ENCODE peak calls at places on chromosomes 16 and 17, in seven cellular contexts. D is H1, U is HepG2, N is K562, M is SK-N-SH, J is HCT116, W is GM12878. Z is an unnamed sample.
A peak's percentile ranks its signal among the peaks of the same experiment; 100 is the strongest.

GRCh38 chr17:17305282-17305801 is 2.2 kb downstream of the NT5M start:
- DNase-seq in D (no peak), J (no peak), M (peak; percentile 73), N (peak; percentile 66), U (peak; percentile 33), W (peak; percentile 50), Z (no peak)

GRCh38 chr17:37284198-37284597 is 91.6 kb upstream of the C17orf78 start:
- DNase-seq in U (no peak), W (no peak), J (no peak), M (no peak), D (no peak), N (no peak), Z (no peak)

GRCh38 chr16:89723279-89724250 is 2.2 kb downstream of the ZNF276 start:
- DNase-seq in D (no peak), N (no peak), J (no peak), U (no peak), W (no peak), M (peak; percentile 54), Z (no peak)

GRCh38 chr17:39410279-39410678 is 8.9 kb upstream of the FBXL20 start:
- DNase-seq in W (no peak), M (no peak), J (no peak), N (no peak), D (no peak), U (no peak), Z (no peak)

GRCh38 chr16:61678182-61678581 is 358.1 kb downstream of the CDH8 start:
- DNase-seq in M (no peak), U (no peak), N (no peak), W (no peak), J (no peak), D (no peak), Z (no peak)

GRCh38 chr17:9204623-9205329 is 183.5 kb downstream of the NTN1 start:
- DNase-seq in D (no peak), J (no peak), N (no peak), U (no peak), W (no peak), M (no peak), Z (no peak)

GRCh38 chr16:2964416-2965223 is 545 bp downstream of the KREMEN2 start:
- DNase-seq in N (peak; percentile 96), W (no peak), U (peak; percentile 74), D (no peak), J (peak; percentile 76), M (peak; percentile 95), Z (no peak)

GRCh38 chr16:51524555-51525373 is 373.7 kb upstream of the SALL1 start:
- DNase-seq in D (no peak), U (no peak), W (no peak), M (no peak), N (no peak), J (no peak), Z (no peak)

GRCh38 chr17:1563786-1564613 is 1.4 kb upstream of the PITPNA start:
- DNase-seq in N (peak; percentile 85), D (no peak), J (no peak), U (no peak), W (no peak), M (no peak), Z (no peak)

GRCh38 chr17:78970834-78971763 is 8.6 kb downstream of the LGALS3BP start:
- DNase-seq in D (peak; percentile 41), J (peak; percentile 65), N (peak; percentile 77), W (no peak), M (peak; percentile 93), U (peak; percentile 81), Z (no peak)

GRCh38 chr16:68242926-68243858 is 2.0 kb upstream of the PLA2G15 start:
- DNase-seq in N (no peak), W (no peak), D (no peak), U (no peak), M (no peak), J (no peak), Z (no peak)

GRCh38 chr17:1720856-1721386 is 3.6 kb upstream of the WDR81 start:
- DNase-seq in D (no peak), W (no peak), U (peak; percentile 51), N (no peak), M (no peak), J (peak; percentile 61), Z (no peak)

GRCh38 chr17:65220732-65221131 is 83.6 kb downstream of the RGS9 start:
- DNase-seq in N (no peak), J (peak; percentile 23), D (no peak), W (no peak), M (no peak), U (no peak), Z (no peak)

DNA sequence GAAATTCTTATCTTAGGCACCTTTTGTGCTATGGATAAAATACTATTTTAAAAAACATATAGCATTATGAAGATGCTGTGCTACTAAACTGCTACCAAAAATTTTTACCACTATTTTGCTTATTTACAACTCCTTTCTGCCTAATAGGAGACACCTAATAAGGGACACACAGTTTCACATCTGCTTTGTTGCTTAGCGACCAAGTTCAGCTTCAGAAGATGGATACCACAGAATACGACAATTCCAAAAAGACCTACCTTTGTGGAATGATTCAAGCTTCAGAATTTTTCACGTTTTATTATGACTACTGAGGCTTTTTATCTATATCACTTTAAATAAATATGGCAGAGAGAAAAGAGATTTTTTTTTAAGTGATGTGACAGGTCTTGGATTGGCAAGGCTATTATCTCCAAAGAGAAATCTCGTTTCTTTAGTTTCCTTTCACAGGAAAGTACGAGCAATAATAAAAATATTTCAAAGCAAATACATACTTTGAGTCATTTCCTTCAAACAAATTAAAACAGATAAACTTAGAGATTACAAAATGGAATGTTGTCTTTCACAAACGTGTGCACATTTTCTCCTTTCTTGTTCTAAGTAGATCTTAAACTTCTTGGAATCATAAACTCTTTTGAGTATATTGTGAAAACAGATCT is 35.4 kb downstream of the SPAG9 start:
- DNase-seq in N (no peak), U (no peak), M (no peak), D (no peak), W (no peak), J (no peak), Z (peak; percentile 12)
- TF ChIP-seq SIN3A in N (no peak), U (no peak), M (no peak), D (no peak), W (no peak), J (no peak), Z (no peak)

GRCh38 chr17:46819906-46820351 is 1.4 kb upstream of the WNT3 start:
- DNase-seq in U (no peak), N (no peak), M (no peak), W (no peak), J (no peak), D (no peak), Z (no peak)

GRCh38 chr17:46823657-46824056 is 5.2 kb upstream of the WNT3 start:
- DNase-seq in M (no peak), W (no peak), D (no peak), J (no peak), N (peak; percentile 65), U (no peak), Z (no peak)

GRCh38 chr17:46820592-46821450 is 2.3 kb upstream of the WNT3 start:
- DNase-seq in D (no peak), N (no peak), J (no peak), U (no peak), M (no peak), W (no peak), Z (no peak)

GRCh38 chr17:46821482-46822387 is 3.2 kb upstream of the WNT3 start:
- DNase-seq in J (no peak), W (no peak), U (no peak), D (no peak), N (peak; percentile 34), M (no peak), Z (no peak)

GRCh38 chr17:46822388-46822921 is 4.0 kb upstream of the WNT3 start:
- DNase-seq in M (no peak), J (peak; percentile 12), N (peak; percentile 72), U (no peak), D (no peak), W (no peak), Z (no peak)
- TF ChIP-seq SIN3A in M (no peak), J (no peak), N (no peak), U (no peak), D (no peak), W (no peak), Z (no peak)

GRCh38 chr17:58369214-58370031 is 17.4 kb upstream of the SUPT4H1 start:
- DNase-seq in D (no peak), W (no peak), J (no peak), U (peak; percentile 97), N (no peak), M (no peak), Z (no peak)
- TF ChIP-seq SIN3A in D (no peak), W (no peak), J (no peak), U (no peak), N (no peak), M (no peak), Z (no peak)

DNA sequence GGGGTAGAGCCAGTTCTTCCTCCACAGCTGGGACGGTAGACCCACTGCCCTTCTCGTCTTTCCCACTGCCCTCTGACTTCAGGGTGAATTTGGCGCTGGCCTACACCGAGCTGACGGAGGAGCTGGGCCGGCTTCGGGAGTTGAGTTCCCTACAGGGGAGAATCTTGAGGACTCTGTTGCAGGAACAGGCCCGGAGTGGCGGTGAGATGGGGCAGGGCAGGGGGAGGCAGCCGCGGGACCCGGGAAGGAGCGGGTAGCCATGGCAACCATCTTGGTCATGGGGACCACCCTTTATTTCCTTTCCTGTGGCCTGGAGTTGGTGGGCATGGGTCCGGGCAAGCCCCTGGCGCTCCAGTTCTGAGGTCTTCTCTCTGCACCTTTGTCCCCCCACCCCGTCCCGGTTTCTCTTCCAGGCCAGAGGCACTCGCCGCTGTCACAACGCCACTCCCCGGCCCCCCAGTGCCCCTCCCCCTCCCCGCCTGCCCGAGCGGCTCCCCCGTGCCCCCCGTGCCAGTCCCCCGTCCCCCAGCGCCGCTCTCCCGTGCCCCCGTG is 14.4 kb downstream of the TBKBP1 start:
- DNase-seq in U (no peak), W (no peak), J (no peak), D (no peak), N (no peak), M (no peak), Z (no peak)
- TF ChIP-seq SIN3A in U (no peak), W (no peak), J (no peak), D (no peak), N (no peak), M (no peak), Z (no peak)

DNA sequence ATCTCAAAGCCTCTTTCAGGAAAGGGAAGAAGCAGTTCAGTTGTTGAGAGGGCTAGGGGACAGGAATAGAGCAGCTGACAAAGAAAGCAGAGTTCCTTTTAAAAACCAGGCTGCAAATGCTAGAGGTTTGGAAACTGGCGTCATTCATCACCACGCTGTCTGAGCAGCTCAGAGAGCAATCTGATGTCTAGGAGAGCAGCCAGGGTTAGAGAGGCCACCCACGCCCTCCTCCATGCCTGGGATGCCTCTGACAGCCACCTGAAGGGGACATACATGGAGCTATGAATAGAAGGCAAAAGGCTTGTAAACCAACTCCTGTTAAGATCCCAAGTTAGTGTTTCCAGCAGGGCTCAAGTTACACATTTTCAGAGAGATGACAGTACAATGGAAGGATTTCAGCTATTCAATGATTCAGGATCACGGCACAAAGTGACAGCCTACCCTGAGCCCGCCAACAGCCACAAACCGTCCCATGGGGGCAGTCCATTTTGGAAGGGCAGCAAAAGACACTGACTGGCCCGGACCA is 12.4 kb downstream of the RAB5C start:
- DNase-seq in J (no peak), M (no peak), N (no peak), W (no peak), D (no peak), U (no peak), Z (no peak)
- TF ChIP-seq SIN3A in J (no peak), M (peak; percentile 59), N (no peak), W (no peak), D (no peak), U (no peak), Z (no peak)

Z was measured in Panc1.